ENCODE peak calls at places on chromosome X, in eight cellular contexts. V is naive thymus-derived CD4-positive, alpha-beta T cell; E is OCI-LY7; I is mammary epithelial cell; K is CD4-positive, alpha-beta memory T cell; C is AG10803; W is mucosa of descending colon; S is lower lobe of right lung. H is an unnamed sample.

GRCh38 chrX:53188763-53189162 is 36.2 kb downstream of the KDM5C start:
- DNase-seq in V (no peak), E (no peak), I (peak; percentile 60), K (no peak), C (no peak), W (no peak), S (no peak), H (no peak)

GRCh38 chrX:101956556-101956955 is 24.7 kb upstream of the ZMAT1 start:
- DNase-seq in V (no peak), E (no peak), I (no peak), K (no peak), C (no peak), W (no peak), S (no peak), H (no peak)

GRCh38 chrX:13506574-13506973 is 62.8 kb upstream of the EGFL6 start:
- DNase-seq in V (peak; percentile 41), E (peak; percentile 51), I (peak; percentile 18), K (peak; percentile 41), C (peak; percentile 48), W (peak; percentile 36), S (peak; percentile 41), H (no peak)

GRCh38 chrX:3221643-3222042 is 124.8 kb downstream of the MXRA5 start:
- DNase-seq in V (no peak), E (no peak), I (no peak), K (no peak), C (no peak), W (no peak), S (no peak), H (no peak)

GRCh38 chrX:150897371-150898319 is 823 bp downstream of the CD99L2 start:
- DNase-seq in V (peak; percentile 30), E (peak; percentile 58), I (peak; percentile 27), K (peak; percentile 68), C (peak; percentile 45), W (peak; percentile 51), S (peak; percentile 54), H (peak; percentile 26)

GRCh38 chrX:13029341-13029740 is 15.1 kb downstream of the FAM9C start:
- DNase-seq in V (no peak), E (no peak), I (no peak), K (no peak), C (no peak), W (peak; percentile 65), S (no peak), H (no peak)

GRCh38 chrX:10833299-10834169 is 213.1 kb upstream of the MID1 start:
- DNase-seq in V (no peak), E (no peak), I (peak; percentile 61), K (no peak), C (peak; percentile 25), W (peak; percentile 62), S (peak; percentile 47), H (no peak)

GRCh38 chrX:38717871-38718270 is 83.4 kb upstream of the MID1IP1 start:
- DNase-seq in V (no peak), E (peak; percentile 26), I (peak; percentile 4), K (no peak), C (peak; percentile 2), W (peak; percentile 4), S (no peak), H (no peak)

GRCh38 chrX:30822719-30823118 is 66.3 kb downstream of the TAB3 start:
- DNase-seq in V (no peak), E (no peak), I (no peak), K (no peak), C (peak; percentile 17), W (no peak), S (no peak), H (no peak)

GRCh38 chrX:68758671-68759070 is 70.2 kb upstream of the EFNB1 start:
- DNase-seq in V (no peak), E (no peak), I (no peak), K (no peak), C (no peak), W (no peak), S (no peak), H (no peak)

GRCh38 chrX:24117288-24117687 is 32.2 kb upstream of the ZFX start:
- DNase-seq in V (no peak), E (no peak), I (peak; percentile 37), K (no peak), C (peak; percentile 74), W (peak; percentile 7), S (no peak), H (no peak)

GRCh38 chrX:22365460-22365859 is 92.7 kb downstream of the CBLL2 start:
- DNase-seq in V (no peak), E (no peak), I (peak; percentile 95), K (no peak), C (peak; percentile 59), W (no peak), S (no peak), H (no peak)

GRCh38 chrX:106168107-106168506 is at the start of gene PWWP3B:
- DNase-seq in V (no peak), E (no peak), I (peak; percentile 44), K (no peak), C (no peak), W (peak; percentile 41), S (peak; percentile 48), H (no peak)

GRCh38 chrX:154059231-154059630 is 38.3 kb downstream of the MECP2 start:
- DNase-seq in V (no peak), E (no peak), I (no peak), K (no peak), C (peak; percentile 52), W (no peak), S (no peak), H (no peak)

GRCh38 chrX:139795196-139795595 is 87.2 kb upstream of the MCF2 start:
- DNase-seq in V (no peak), E (no peak), I (no peak), K (no peak), C (no peak), W (no peak), S (no peak), H (peak; percentile 35)

GRCh38 chrX:150693782-150694574 is 782 bp downstream of the MTMR1 start:
- DNase-seq in V (peak; percentile 57), E (peak; percentile 93), I (peak; percentile 95), K (peak; percentile 78), C (peak; percentile 86), W (peak; percentile 66), S (peak; percentile 76), H (peak; percentile 88)

GRCh38 chrX:46770006-46770816 is 11.3 kb upstream of the SLC9A7 start:
- DNase-seq in V (no peak), E (no peak), I (peak; percentile 16), K (no peak), C (peak; percentile 74), W (no peak), S (no peak), H (no peak)

GRCh38 chrX:21493226-21493850 is 119.1 kb downstream of the CNKSR2 start:
- DNase-seq in V (no peak), E (no peak), I (peak; percentile 11), K (no peak), C (peak; percentile 9), W (no peak), S (no peak), H (no peak)

GRCh38 chrX:143296521-143296920 is 220.8 kb downstream of the SPANXN3 start:
- DNase-seq in V (no peak), E (no peak), I (no peak), K (no peak), C (no peak), W (no peak), S (no peak), H (no peak)

GRCh38 chrX:51608766-51609165 is 9.9 kb downstream of the CENPVL3 start:
- DNase-seq in V (no peak), E (no peak), I (no peak), K (no peak), C (peak; percentile 33), W (no peak), S (no peak), H (no peak)

GRCh38 chrX:43949669-43950068 is 23.5 kb downstream of the NDP start:
- DNase-seq in V (peak; percentile 11), E (peak; percentile 4), I (no peak), K (no peak), C (no peak), W (peak; percentile 30), S (peak; percentile 44), H (no peak)

GRCh38 chrX:154019633-154020499 is at the start of gene IRAK1:
- DNase-seq in V (peak; percentile 37), E (peak; percentile 73), I (peak; percentile 45), K (peak; percentile 54), C (peak; percentile 51), W (peak; percentile 62), S (peak; percentile 71), H (peak; percentile 73)

GRCh38 chrX:39757971-39758370 is 339.8 kb downstream of the BCOR start:
- DNase-seq in V (no peak), E (no peak), I (no peak), K (no peak), C (peak; percentile 82), W (no peak), S (no peak), H (no peak)
- H3K4me3 ChIP-seq in V (no peak overlapping the region), E (no peak overlapping the region), I (no peak overlapping the region), K (no peak overlapping the region), C (no peak overlapping the region), W (no peak overlapping the region), S (no peak overlapping the region), H (no peak overlapping the region)

GRCh38 chrX:119272882-119273806 is 37.1 kb downstream of the PGRMC1 start:
- DNase-seq in V (peak; percentile 32), E (no peak), I (no peak), K (peak; percentile 65), C (peak; percentile 46), W (peak; percentile 73), S (peak; percentile 52), H (peak; percentile 20)
- H3K4me3 ChIP-seq in V (peak overlapping the region; percentile 23), E (no peak overlapping the region), I (no peak overlapping the region), K (no peak overlapping the region), C (no peak overlapping the region), W (no peak overlapping the region), S (no peak overlapping the region), H (no peak overlapping the region)

GRCh38 chrX:74351760-74352159 is 47.8 kb downstream of the ZCCHC13 start:
- DNase-seq in V (no peak), E (no peak), I (peak; percentile 19), K (no peak), C (peak; percentile 3), W (no peak), S (no peak), H (no peak)
- H3K4me3 ChIP-seq in V (no peak overlapping the region), E (no peak overlapping the region), I (no peak overlapping the region), K (no peak overlapping the region), C (no peak overlapping the region), W (no peak overlapping the region), S (no peak overlapping the region), H (no peak overlapping the region)

GRCh38 chrX:65707153-65707552 is 39.7 kb downstream of the MSN start:
- DNase-seq in V (no peak), E (no peak), I (no peak), K (no peak), C (no peak), W (no peak), S (no peak), H (no peak)

GRCh38 chrX:65702956-65703355 is 35.5 kb downstream of the MSN start:
- DNase-seq in V (no peak), E (no peak), I (no peak), K (no peak), C (no peak), W (no peak), S (no peak), H (no peak)

GRCh38 chrX:65706041-65706828 is 38.8 kb downstream of the MSN start:
- DNase-seq in V (no peak), E (no peak), I (peak; percentile 83), K (peak; percentile 75), C (peak; percentile 90), W (no peak), S (no peak), H (peak; percentile 55)

DNA sequence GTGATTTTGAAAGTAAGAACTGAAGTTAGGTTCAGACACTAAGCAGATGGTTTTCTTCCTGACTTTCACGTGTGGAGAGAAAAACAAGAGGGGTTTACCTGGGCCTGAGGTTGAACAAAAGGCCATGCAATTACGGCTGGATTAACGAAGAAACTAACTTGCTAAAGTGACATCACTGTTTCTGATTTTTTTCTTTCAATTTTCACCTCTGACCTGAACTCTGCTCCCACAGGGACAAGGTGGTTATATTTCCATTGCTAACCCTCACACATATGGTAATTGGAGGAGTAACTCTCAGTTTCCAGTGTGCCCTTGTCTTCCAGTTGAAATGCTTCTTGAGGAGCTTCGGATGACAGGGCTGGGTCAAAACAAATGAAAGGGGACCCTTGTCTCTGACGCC is 38.0 kb downstream of the MSN start:
- DNase-seq in V (no peak), E (no peak), I (no peak), K (no peak), C (no peak), W (no peak), S (no peak), H (no peak)
- H3K4me3 ChIP-seq in V (no peak overlapping the region), E (no peak overlapping the region), I (no peak overlapping the region), K (no peak overlapping the region), C (no peak overlapping the region), W (no peak overlapping the region), S (no peak overlapping the region), H (no peak overlapping the region)

H was measured in GM06990.